ENCODE peak calls at places on chromosome 22, in seven cellular contexts. B is kidney epithelial cell, Y is body of pancreas, L is fibroblast of the aortic adventitia, A is GM23338, U is progenitor cell of endocrine pancreas, R is transverse colon. M is an unnamed sample.

GRCh38 chr22:29266564-29267461 is 968 bp downstream of the RHBDD3 start:
- DNase-seq in A (peak; percentile 17), B (no peak), U (no peak), Y (no peak), R (no peak), L (peak; percentile 21), M (no peak)

GRCh38 chr22:36022162-36022561 is 6.5 kb downstream of the RBFOX2 start:
- DNase-seq in A (no peak), U (no peak), B (no peak), L (peak; percentile 70), R (no peak), Y (no peak), M (no peak)

GRCh38 chr22:36315325-36315724 is 62.4 kb downstream of the APOL1 start:
- DNase-seq in Y (no peak), A (no peak), U (no peak), L (no peak), B (no peak), R (no peak), M (no peak)

GRCh38 chr22:41217553-41218157 is 12.5 kb downstream of the L3MBTL2 start:
- DNase-seq in R (peak; percentile 56), B (no peak), U (no peak), Y (peak; percentile 34), A (peak; percentile 59), L (peak; percentile 93), M (no peak)

GRCh38 chr22:38141574-38141973 is 31.1 kb upstream of the BAIAP2L2 start:
- DNase-seq in A (no peak), L (no peak), U (no peak), B (no peak), R (no peak), Y (no peak), M (no peak)

GRCh38 chr22:25125693-25126357 is 73.8 kb upstream of the CRYBB3 start:
- DNase-seq in Y (no peak), U (no peak), A (no peak), B (no peak), R (no peak), L (no peak), M (no peak)

GRCh38 chr22:43847376-43848289 is 14.7 kb downstream of the SULT4A1 start:
- DNase-seq in B (no peak), U (no peak), L (no peak), Y (peak; percentile 2), R (no peak), A (no peak), M (no peak)

GRCh38 chr22:36902143-36902911 is 11.1 kb upstream of the CSF2RB start:
- DNase-seq in R (no peak), U (no peak), B (no peak), A (no peak), Y (no peak), L (no peak), M (no peak)

GRCh38 chr22:47552541-47553205 is 790.2 kb downstream of the TBC1D22A start:
- DNase-seq in U (no peak), B (no peak), Y (no peak), A (no peak), L (no peak), R (no peak), M (no peak)

GRCh38 chr22:37633693-37634504 is 5.6 kb upstream of the SH3BP1 start:
- DNase-seq in Y (peak; percentile 73), U (peak; percentile 41), B (peak; percentile 47), A (peak; percentile 86), L (peak; percentile 91), R (peak; percentile 84), M (no peak)

GRCh38 chr22:42300286-42301071 is 30.0 kb upstream of the TCF20 start:
- DNase-seq in B (peak; percentile 14), A (no peak), R (peak; percentile 62), L (no peak), U (no peak), Y (no peak), M (peak; percentile 41)

GRCh38 chr22:21101877-21102638 is 56.3 kb downstream of the LRRC74B start:
- DNase-seq in Y (no peak), L (no peak), B (no peak), A (no peak), U (no peak), R (no peak), M (no peak)

GRCh38 chr22:28992565-28993326 is 68.9 kb downstream of the C22orf31 start:
- DNase-seq in U (no peak), R (no peak), L (no peak), A (no peak), B (no peak), Y (no peak), M (no peak)

GRCh38 chr22:29113329-29113728 is 40.5 kb downstream of the KREMEN1 start:
- DNase-seq in U (no peak), L (no peak), R (no peak), B (no peak), A (no peak), Y (no peak), M (no peak)

GRCh38 chr22:28009272-28009827 is 90.3 kb upstream of the PITPNB start:
- DNase-seq in Y (peak; percentile 79), B (peak; percentile 62), U (peak; percentile 67), L (peak; percentile 86), A (peak; percentile 87), R (peak; percentile 76), M (peak; percentile 87)

GRCh38 chr22:29992341-29993275 is 87.7 kb upstream of the HORMAD2 start:
- DNase-seq in L (no peak), U (no peak), B (no peak), Y (no peak), A (peak; percentile 41), R (no peak), M (no peak)

GRCh38 chr22:36546092-36546804 is 17.3 kb upstream of the EIF3D start:
- DNase-seq in L (peak; percentile 57), U (peak; percentile 27), A (peak; percentile 92), R (peak; percentile 25), Y (peak; percentile 45), B (no peak), M (peak; percentile 64)

GRCh38 chr22:28942801-28943500 is 59.6 kb downstream of the ZNRF3 start:
- DNase-seq in L (no peak), Y (no peak), B (no peak), U (no peak), R (no peak), A (no peak), M (no peak)

GRCh38 chr22:35589071-35589735 is 27.9 kb downstream of the MB start:
- DNase-seq in L (peak; percentile 83), B (peak; percentile 86), A (no peak), Y (no peak), U (no peak), R (peak; percentile 22), M (peak; percentile 79)

GRCh38 chr22:42897960-42898359 is 40.9 kb upstream of the ARFGAP3 start:
- DNase-seq in Y (no peak), U (no peak), A (no peak), B (no peak), R (no peak), L (no peak), M (no peak)

DNA sequence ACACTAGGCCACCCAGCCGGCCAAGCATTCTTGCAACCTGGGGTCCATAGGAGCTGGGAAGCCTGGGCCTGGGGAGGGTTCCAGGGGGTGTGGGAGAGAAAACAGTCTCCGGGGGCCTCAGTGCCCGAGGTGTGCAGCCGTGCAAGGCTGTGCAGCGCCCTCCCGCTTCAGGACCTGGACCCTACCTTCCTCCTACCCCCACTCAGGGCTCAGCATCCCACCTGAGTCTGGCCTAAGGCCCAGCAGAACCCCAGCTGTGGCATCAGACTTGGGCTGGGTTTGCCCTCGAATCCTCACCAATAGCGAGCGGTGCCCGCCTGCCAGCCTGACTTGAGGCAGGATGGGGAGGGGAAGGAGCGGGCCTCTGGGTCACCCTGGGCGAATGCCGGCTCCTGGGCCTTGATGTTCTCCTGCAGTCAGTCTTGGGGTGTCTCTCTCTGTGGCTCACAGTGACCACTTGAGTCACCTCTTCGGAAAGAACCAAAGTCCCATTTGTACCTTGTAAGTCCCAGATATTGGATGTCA is 53.6 kb upstream of the PPARA start:
- DNase-seq in A (no peak), L (no peak), Y (no peak), B (no peak), U (no peak), R (no peak), M (no peak)
- TF ChIP-seq CTCF in A (no peak), L (no peak), Y (no peak), B (no peak), U (no peak), R (no peak), M (no peak)

DNA sequence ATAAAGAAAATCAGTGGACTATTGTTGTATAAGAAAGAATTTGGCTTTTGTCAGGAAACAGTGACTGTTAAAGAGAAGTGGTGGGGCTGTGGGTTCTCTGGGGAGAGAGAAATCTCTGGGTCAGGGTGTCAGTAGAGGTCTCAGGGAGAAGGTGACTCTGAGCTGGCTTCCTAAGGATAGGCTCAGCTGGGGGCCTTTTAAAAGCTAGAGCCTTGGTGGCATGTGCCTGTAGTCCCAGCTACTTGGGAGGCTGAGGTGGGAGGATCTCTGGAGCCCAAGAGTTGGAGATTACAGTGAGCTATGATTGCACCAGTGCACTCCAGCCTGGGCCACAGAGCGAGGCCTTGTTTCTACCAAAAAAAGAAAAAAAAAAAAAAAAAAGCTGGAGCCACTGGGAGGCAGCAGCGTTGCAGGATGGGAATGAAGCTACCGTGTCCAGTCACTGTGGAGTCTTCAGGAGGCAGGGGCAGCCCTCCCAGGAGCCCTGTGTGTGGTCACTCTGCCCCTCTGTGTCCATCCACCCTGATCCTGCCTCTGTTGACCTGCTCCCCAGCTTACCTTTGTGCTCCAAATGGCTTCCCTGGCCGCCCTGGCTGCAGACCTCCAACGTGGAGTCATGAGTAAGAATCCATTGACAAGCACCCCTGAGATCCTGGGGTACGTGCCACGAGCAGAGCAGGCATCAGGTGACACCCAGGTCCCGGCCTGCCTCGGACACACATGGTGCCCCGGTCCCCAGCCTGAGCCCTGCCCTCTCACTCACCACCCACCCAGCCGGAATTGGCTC is 5.4 kb upstream of the MIF start:
- DNase-seq in U (no peak), A (peak; percentile 54), Y (no peak), L (peak; percentile 54), B (no peak), R (no peak), M (no peak)
- TF ChIP-seq CTCF in U (no peak), A (peak; percentile 31), Y (no peak), L (peak; percentile 30), B (no peak), R (no peak), M (no peak)

GRCh38 chr22:26502688-26503561 is 9.3 kb downstream of the TFIP11 start:
- DNase-seq in Y (no peak), B (no peak), A (peak; percentile 90), L (peak; percentile 31), R (peak; percentile 55), U (no peak), M (peak; percentile 14)
- TF ChIP-seq CTCF in Y (peak; percentile 29), B (peak; percentile 75), A (peak; percentile 72), L (peak; percentile 47), R (no peak), U (peak; percentile 49), M (peak; percentile 61)

DNA sequence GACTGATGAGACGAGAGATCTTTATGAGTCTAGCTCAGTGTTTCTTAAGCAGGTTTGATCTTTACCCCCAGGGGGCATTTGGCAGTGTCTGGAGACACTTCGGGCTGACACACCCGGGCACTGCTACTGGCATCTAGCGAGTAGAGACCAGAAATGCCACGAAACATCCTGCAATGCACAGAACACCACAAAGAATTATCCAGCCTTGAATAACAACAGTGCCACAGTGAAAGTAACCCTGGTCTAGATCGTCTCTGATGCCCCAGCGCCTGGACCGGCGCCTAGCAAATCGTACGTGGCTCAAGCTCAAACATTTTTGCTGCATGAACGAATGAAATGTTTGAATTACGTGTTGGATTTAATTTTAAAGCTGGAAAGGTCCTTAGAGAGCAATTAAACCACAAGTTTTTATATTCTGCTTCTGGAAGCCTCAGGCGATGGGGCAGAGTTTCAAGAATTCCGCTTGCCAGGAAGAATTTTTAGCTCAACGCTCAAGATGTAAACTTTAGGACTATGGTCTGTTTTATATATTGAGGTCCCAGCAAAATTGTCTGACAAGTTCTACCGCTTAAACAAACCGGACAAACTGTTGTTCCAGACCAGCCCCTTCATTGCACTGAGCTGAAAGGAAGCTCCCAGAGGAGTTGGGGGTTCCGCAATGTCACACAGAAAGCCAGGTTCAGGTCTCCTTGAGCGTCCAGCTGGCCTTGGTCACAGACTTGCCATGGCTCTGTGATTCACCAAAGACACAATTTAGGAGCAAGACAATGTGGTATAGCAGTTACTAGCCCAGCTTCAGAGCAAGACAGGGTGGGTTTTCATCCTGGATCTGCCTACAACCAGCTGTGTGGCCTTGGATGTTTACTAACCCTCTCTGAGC is 44.2 kb upstream of the SMTN start:
- DNase-seq in R (peak; percentile 34), B (no peak), A (no peak), L (peak; percentile 77), Y (no peak), U (no peak), M (peak; percentile 30)
- TF ChIP-seq CTCF in R (peak; percentile 16), B (no peak), A (no peak), L (no peak), Y (no peak), U (no peak), M (peak; percentile 20)